ENCODE peak calls at places on chromosomes 16 and 17, in four cellular contexts. One of them, this sample, is unnamed.

GRCh38 chr16:66687906-66688625 is 8.5 kb downstream of the CMTM4 start:
- DNase-seq in HuH-7: no peak
- DNase-seq in activated effector memory CD4-positive, alpha-beta T cell treated with Interleukin-2 at 50 U/mL for 16 hours: no peak
- DNase-seq in CD4-positive, alpha-beta T cell: no peak
- DNase-seq in this sample: peak; percentile 40

GRCh38 chr16:787261-787966 is 767 bp downstream of the RPUSD1 start:
- DNase-seq in HuH-7: no peak
- DNase-seq in activated effector memory CD4-positive, alpha-beta T cell treated with Interleukin-2 at 50 U/mL for 16 hours: no peak
- DNase-seq in CD4-positive, alpha-beta T cell: no peak
- DNase-seq in this sample: no peak

GRCh38 chr16:48535831-48536599 is 74.0 kb downstream of the N4BP1 start:
- DNase-seq in HuH-7: no peak
- DNase-seq in activated effector memory CD4-positive, alpha-beta T cell treated with Interleukin-2 at 50 U/mL for 16 hours: no peak
- DNase-seq in CD4-positive, alpha-beta T cell: no peak
- DNase-seq in this sample: no peak

GRCh38 chr17:4573682-4574081 is 10.6 kb upstream of the SMTNL2 start:
- DNase-seq in HuH-7: no peak
- DNase-seq in activated effector memory CD4-positive, alpha-beta T cell treated with Interleukin-2 at 50 U/mL for 16 hours: peak; percentile 9
- DNase-seq in CD4-positive, alpha-beta T cell: peak; percentile 16
- DNase-seq in this sample: no peak

GRCh38 chr16:81324808-81325207 is 10.0 kb downstream of the GAN start:
- DNase-seq in HuH-7: no peak
- DNase-seq in activated effector memory CD4-positive, alpha-beta T cell treated with Interleukin-2 at 50 U/mL for 16 hours: no peak
- DNase-seq in CD4-positive, alpha-beta T cell: no peak
- DNase-seq in this sample: no peak

GRCh38 chr17:45235071-45236001 is 13.7 kb downstream of the FMNL1 start:
- DNase-seq in HuH-7: peak; percentile 88
- DNase-seq in activated effector memory CD4-positive, alpha-beta T cell treated with Interleukin-2 at 50 U/mL for 16 hours: peak; percentile 62
- DNase-seq in CD4-positive, alpha-beta T cell: peak; percentile 77
- DNase-seq in this sample: peak; percentile 58

GRCh38 chr16:58128181-58128631 is 975 bp downstream of the CFAP20 start:
- DNase-seq in HuH-7: no peak
- DNase-seq in activated effector memory CD4-positive, alpha-beta T cell treated with Interleukin-2 at 50 U/mL for 16 hours: no peak
- DNase-seq in CD4-positive, alpha-beta T cell: no peak
- DNase-seq in this sample: no peak

GRCh38 chr17:41004397-41004796 is 4.5 kb downstream of the KRTAP3-1 start:
- DNase-seq in HuH-7: no peak
- DNase-seq in activated effector memory CD4-positive, alpha-beta T cell treated with Interleukin-2 at 50 U/mL for 16 hours: no peak
- DNase-seq in CD4-positive, alpha-beta T cell: no peak
- DNase-seq in this sample: no peak

GRCh38 chr17:17186051-17186450 is 20.1 kb downstream of the PLD6 start:
- DNase-seq in HuH-7: no peak
- DNase-seq in activated effector memory CD4-positive, alpha-beta T cell treated with Interleukin-2 at 50 U/mL for 16 hours: no peak
- DNase-seq in CD4-positive, alpha-beta T cell: no peak
- DNase-seq in this sample: no peak

GRCh38 chr16:31537362-31537921 is 9.7 kb downstream of the AHSP start:
- DNase-seq in HuH-7: no peak
- DNase-seq in activated effector memory CD4-positive, alpha-beta T cell treated with Interleukin-2 at 50 U/mL for 16 hours: no peak
- DNase-seq in CD4-positive, alpha-beta T cell: no peak
- DNase-seq in this sample: peak; percentile 7

GRCh38 chr17:7930841-7931631 is 710 bp downstream of the TRAPPC1 start:
- DNase-seq in HuH-7: no peak
- DNase-seq in activated effector memory CD4-positive, alpha-beta T cell treated with Interleukin-2 at 50 U/mL for 16 hours: no peak
- DNase-seq in CD4-positive, alpha-beta T cell: no peak
- DNase-seq in this sample: no peak

GRCh38 chr16:23324727-23325126 is 22.6 kb downstream of the SCNN1B start:
- DNase-seq in HuH-7: peak; percentile 41
- DNase-seq in activated effector memory CD4-positive, alpha-beta T cell treated with Interleukin-2 at 50 U/mL for 16 hours: no peak
- DNase-seq in CD4-positive, alpha-beta T cell: no peak
- DNase-seq in this sample: no peak

GRCh38 chr17:27780441-27781404 is 19.6 kb downstream of the NOS2 start:
- DNase-seq in HuH-7: no peak
- DNase-seq in activated effector memory CD4-positive, alpha-beta T cell treated with Interleukin-2 at 50 U/mL for 16 hours: no peak
- DNase-seq in CD4-positive, alpha-beta T cell: no peak
- DNase-seq in this sample: no peak

GRCh38 chr17:77185137-77185536 is 44.4 kb downstream of the SEC14L1 start:
- DNase-seq in HuH-7: no peak
- DNase-seq in activated effector memory CD4-positive, alpha-beta T cell treated with Interleukin-2 at 50 U/mL for 16 hours: no peak
- DNase-seq in CD4-positive, alpha-beta T cell: no peak
- DNase-seq in this sample: no peak

GRCh38 chr17:78585231-78585630 is 8.0 kb upstream of the DNAH17 start:
- DNase-seq in HuH-7: no peak
- DNase-seq in activated effector memory CD4-positive, alpha-beta T cell treated with Interleukin-2 at 50 U/mL for 16 hours: no peak
- DNase-seq in CD4-positive, alpha-beta T cell: no peak
- DNase-seq in this sample: no peak

GRCh38 chr17:61378658-61379456 is 20.8 kb upstream of the TBX2 start:
- DNase-seq in HuH-7: no peak
- DNase-seq in activated effector memory CD4-positive, alpha-beta T cell treated with Interleukin-2 at 50 U/mL for 16 hours: no peak
- DNase-seq in CD4-positive, alpha-beta T cell: no peak
- DNase-seq in this sample: no peak

GRCh38 chr17:61768405-61768804 is 94.9 kb downstream of the BRIP1 start:
- DNase-seq in HuH-7: no peak
- DNase-seq in activated effector memory CD4-positive, alpha-beta T cell treated with Interleukin-2 at 50 U/mL for 16 hours: no peak
- DNase-seq in CD4-positive, alpha-beta T cell: no peak
- DNase-seq in this sample: no peak

GRCh38 chr16:89550421-89550988 is 10.0 kb upstream of the RPL13 start:
- DNase-seq in HuH-7: no peak
- DNase-seq in activated effector memory CD4-positive, alpha-beta T cell treated with Interleukin-2 at 50 U/mL for 16 hours: no peak
- DNase-seq in CD4-positive, alpha-beta T cell: no peak
- DNase-seq in this sample: no peak

GRCh38 chr17:63405741-63406261 is 40.3 kb downstream of the CYB561 start:
- DNase-seq in HuH-7: no peak
- DNase-seq in activated effector memory CD4-positive, alpha-beta T cell treated with Interleukin-2 at 50 U/mL for 16 hours: no peak
- DNase-seq in CD4-positive, alpha-beta T cell: no peak
- DNase-seq in this sample: peak; percentile 87

GRCh38 chr16:54974391-54974790 is 43.7 kb downstream of the IRX5 start:
- DNase-seq in HuH-7: no peak
- DNase-seq in activated effector memory CD4-positive, alpha-beta T cell treated with Interleukin-2 at 50 U/mL for 16 hours: no peak
- DNase-seq in CD4-positive, alpha-beta T cell: no peak
- DNase-seq in this sample: peak; percentile 23

GRCh38 chr16:50841081-50841886 is 99.4 kb downstream of the CYLD start:
- DNase-seq in HuH-7: no peak
- DNase-seq in activated effector memory CD4-positive, alpha-beta T cell treated with Interleukin-2 at 50 U/mL for 16 hours: peak; percentile 8
- DNase-seq in CD4-positive, alpha-beta T cell: peak; percentile 9
- DNase-seq in this sample: no peak

GRCh38 chr16:3691778-3692177 is 25.5 kb downstream of the TRAP1 start:
- DNase-seq in HuH-7: no peak
- DNase-seq in activated effector memory CD4-positive, alpha-beta T cell treated with Interleukin-2 at 50 U/mL for 16 hours: no peak
- DNase-seq in CD4-positive, alpha-beta T cell: no peak
- DNase-seq in this sample: no peak

GRCh38 chr17:36978810-36979584 is 30.2 kb downstream of the AATF start:
- DNase-seq in HuH-7: no peak
- DNase-seq in activated effector memory CD4-positive, alpha-beta T cell treated with Interleukin-2 at 50 U/mL for 16 hours: no peak
- DNase-seq in CD4-positive, alpha-beta T cell: no peak
- DNase-seq in this sample: peak; percentile 23

GRCh38 chr16:19175492-19176262 is 7.6 kb downstream of the SYT17 start:
- DNase-seq in HuH-7: no peak
- DNase-seq in activated effector memory CD4-positive, alpha-beta T cell treated with Interleukin-2 at 50 U/mL for 16 hours: no peak
- DNase-seq in CD4-positive, alpha-beta T cell: no peak
- DNase-seq in this sample: no peak

GRCh38 chr17:61551255-61551742 is 39.7 kb downstream of the NACA2 start:
- DNase-seq in HuH-7: peak; percentile 46
- DNase-seq in activated effector memory CD4-positive, alpha-beta T cell treated with Interleukin-2 at 50 U/mL for 16 hours: no peak
- DNase-seq in CD4-positive, alpha-beta T cell: no peak
- DNase-seq in this sample: peak; percentile 57

GRCh38 chr16:82639666-82640336 is 13.0 kb downstream of the CDH13 start:
- DNase-seq in HuH-7: peak; percentile 84
- DNase-seq in activated effector memory CD4-positive, alpha-beta T cell treated with Interleukin-2 at 50 U/mL for 16 hours: peak; percentile 44
- DNase-seq in CD4-positive, alpha-beta T cell: peak; percentile 44
- DNase-seq in this sample: peak; percentile 66

GRCh38 chr17:34720760-34721159 is 141.4 kb downstream of the TMEM132E start:
- DNase-seq in HuH-7: no peak
- DNase-seq in activated effector memory CD4-positive, alpha-beta T cell treated with Interleukin-2 at 50 U/mL for 16 hours: no peak
- DNase-seq in CD4-positive, alpha-beta T cell: no peak
- DNase-seq in this sample: no peak

GRCh38 chr17:27622914-27623313 is 8.1 kb upstream of the LGALS9 start:
- DNase-seq in HuH-7: no peak
- DNase-seq in activated effector memory CD4-positive, alpha-beta T cell treated with Interleukin-2 at 50 U/mL for 16 hours: no peak
- DNase-seq in CD4-positive, alpha-beta T cell: no peak
- DNase-seq in this sample: no peak

GRCh38 chr16:1778200-1779179 is 3.9 kb downstream of the SPSB3 start:
- DNase-seq in HuH-7: no peak
- DNase-seq in activated effector memory CD4-positive, alpha-beta T cell treated with Interleukin-2 at 50 U/mL for 16 hours: no peak
- DNase-seq in CD4-positive, alpha-beta T cell: no peak
- DNase-seq in this sample: no peak

GRCh38 chr17:62859146-62859545 is 51.0 kb upstream of the MARCHF10 start:
- DNase-seq in HuH-7: no peak
- DNase-seq in activated effector memory CD4-positive, alpha-beta T cell treated with Interleukin-2 at 50 U/mL for 16 hours: no peak
- DNase-seq in CD4-positive, alpha-beta T cell: no peak
- DNase-seq in this sample: no peak

GRCh38 chr17:4715071-4715749 is 4.8 kb downstream of the ARRB2 start:
- DNase-seq in HuH-7: no peak
- DNase-seq in activated effector memory CD4-positive, alpha-beta T cell treated with Interleukin-2 at 50 U/mL for 16 hours: peak; percentile 54
- DNase-seq in CD4-positive, alpha-beta T cell: peak; percentile 47
- DNase-seq in this sample: no peak

GRCh38 chr17:65231662-65232335 is 94.6 kb downstream of the RGS9 start:
- DNase-seq in HuH-7: peak; percentile 79
- DNase-seq in activated effector memory CD4-positive, alpha-beta T cell treated with Interleukin-2 at 50 U/mL for 16 hours: peak; percentile 16
- DNase-seq in CD4-positive, alpha-beta T cell: peak; percentile 17
- DNase-seq in this sample: peak; percentile 81

GRCh38 chr16:79215289-79215688 is 385.2 kb downstream of the MAF start:
- DNase-seq in HuH-7: no peak
- DNase-seq in activated effector memory CD4-positive, alpha-beta T cell treated with Interleukin-2 at 50 U/mL for 16 hours: no peak
- DNase-seq in CD4-positive, alpha-beta T cell: no peak
- DNase-seq in this sample: no peak

GRCh38 chr17:75941442-75941819 is 589 bp upstream of the FBF1 start:
- DNase-seq in HuH-7: no peak
- DNase-seq in activated effector memory CD4-positive, alpha-beta T cell treated with Interleukin-2 at 50 U/mL for 16 hours: no peak
- DNase-seq in CD4-positive, alpha-beta T cell: no peak
- DNase-seq in this sample: no peak

GRCh38 chr17:4808378-4808767 is 1.4 kb downstream of the PLD2 start:
- DNase-seq in HuH-7: no peak
- DNase-seq in activated effector memory CD4-positive, alpha-beta T cell treated with Interleukin-2 at 50 U/mL for 16 hours: no peak
- DNase-seq in CD4-positive, alpha-beta T cell: no peak
- DNase-seq in this sample: no peak

GRCh38 chr16:82630688-82631087 is 3.9 kb downstream of the CDH13 start:
- DNase-seq in HuH-7: no peak
- DNase-seq in activated effector memory CD4-positive, alpha-beta T cell treated with Interleukin-2 at 50 U/mL for 16 hours: no peak
- DNase-seq in CD4-positive, alpha-beta T cell: no peak
- DNase-seq in this sample: no peak

GRCh38 chr16:7423436-7423941 is 90.8 kb downstream of the RBFOX1 start:
- DNase-seq in HuH-7: no peak
- DNase-seq in activated effector memory CD4-positive, alpha-beta T cell treated with Interleukin-2 at 50 U/mL for 16 hours: no peak
- DNase-seq in CD4-positive, alpha-beta T cell: no peak
- DNase-seq in this sample: no peak

GRCh38 chr16:11016993-11017392 is 72.6 kb downstream of the CLEC16A start:
- DNase-seq in HuH-7: no peak
- DNase-seq in activated effector memory CD4-positive, alpha-beta T cell treated with Interleukin-2 at 50 U/mL for 16 hours: no peak
- DNase-seq in CD4-positive, alpha-beta T cell: peak; percentile 26
- DNase-seq in this sample: peak; percentile 60